ENCODE peak calls at places on chromosomes 2 and 18, in five cellular contexts. One of them, this sample, is unnamed.

GRCh38 chr2:229454934-229455631 is 184.0 kb upstream of the PID1 start:
- DNase-seq in HepG2: no peak
- DNase-seq in GM12878: no peak
- DNase-seq in H1: no peak
- DNase-seq in K562: no peak
- DNase-seq in this sample: no peak

GRCh38 chr2:214765180-214765579 is 44.3 kb downstream of the BARD1 start:
- DNase-seq in HepG2: no peak
- DNase-seq in GM12878: no peak
- DNase-seq in H1: no peak
- DNase-seq in K562: no peak
- DNase-seq in this sample: no peak

GRCh38 chr18:39414009-39414700 is 1848.6 kb upstream of the CELF4 start:
- DNase-seq in GM12878: no peak
- DNase-seq in H1: no peak
- DNase-seq in HepG2: no peak
- DNase-seq in K562: no peak
- DNase-seq in this sample: peak

GRCh38 chr2:177029501-177029900 is 183.1 kb upstream of the HNRNPA3 start:
- DNase-seq in K562: no peak
- DNase-seq in GM12878: no peak
- DNase-seq in HepG2: no peak
- DNase-seq in H1: no peak
- DNase-seq in this sample: peak

GRCh38 chr2:9896216-9896615 is 52.9 kb downstream of the TAF1B start:
- DNase-seq in H1: no peak
- DNase-seq in K562: no peak
- DNase-seq in HepG2: peak
- DNase-seq in GM12878: no peak
- DNase-seq in this sample: no peak

GRCh38 chr18:48488388-48488850 is 50.4 kb upstream of the CTIF start:
- DNase-seq in H1: no peak
- DNase-seq in K562: no peak
- DNase-seq in HepG2: peak
- DNase-seq in GM12878: no peak
- DNase-seq in this sample: peak

GRCh38 chr2:195660265-195660890 is 3.4 kb downstream of the SLC39A10 start:
- DNase-seq in H1: peak
- DNase-seq in K562: peak
- DNase-seq in GM12878: no peak
- DNase-seq in HepG2: peak
- DNase-seq in this sample: no peak

GRCh38 chr2:68925298-68925885 is 27.3 kb downstream of the GKN2 start:
- DNase-seq in K562: peak
- DNase-seq in HepG2: peak
- DNase-seq in GM12878: peak
- DNase-seq in H1: no peak
- DNase-seq in this sample: peak

GRCh38 chr2:236343400-236344161 is 79.4 kb upstream of the ASB18 start:
- DNase-seq in H1: peak
- DNase-seq in HepG2: peak
- DNase-seq in K562: peak
- DNase-seq in GM12878: peak
- DNase-seq in this sample: peak

GRCh38 chr2:187008111-187008510 is 159.1 kb upstream of the ZSWIM2 start:
- DNase-seq in K562: no peak
- DNase-seq in GM12878: no peak
- DNase-seq in HepG2: no peak
- DNase-seq in H1: no peak
- DNase-seq in this sample: no peak

GRCh38 chr18:58862404-58862803 is 2.3 kb upstream of the ZNF532 start:
- DNase-seq in H1: no peak
- DNase-seq in K562: no peak
- DNase-seq in GM12878: no peak
- DNase-seq in HepG2: no peak
- DNase-seq in this sample: no peak

GRCh38 chr18:64164883-64165282 is 16.0 kb upstream of the LINC00305 start:
- DNase-seq in H1: no peak
- DNase-seq in HepG2: no peak
- DNase-seq in GM12878: no peak
- DNase-seq in K562: no peak
- DNase-seq in this sample: no peak

GRCh38 chr2:85865539-85866164 is 23.1 kb downstream of the ST3GAL5 start:
- DNase-seq in HepG2: no peak
- DNase-seq in GM12878: peak
- DNase-seq in H1: no peak
- DNase-seq in K562: no peak
- DNase-seq in this sample: no peak

GRCh38 chr2:109066917-109067828 is 61.8 kb upstream of the SH3RF3 start:
- DNase-seq in K562: no peak
- DNase-seq in HepG2: no peak
- DNase-seq in H1: no peak
- DNase-seq in GM12878: no peak
- DNase-seq in this sample: no peak

GRCh38 chr2:137800386-137800785 is 163.9 kb upstream of the HNMT start:
- DNase-seq in H1: no peak
- DNase-seq in HepG2: no peak
- DNase-seq in K562: no peak
- DNase-seq in GM12878: no peak
- DNase-seq in this sample: no peak

GRCh38 chr2:98771771-98772521 is 41.0 kb upstream of the MGAT4A start:
- DNase-seq in K562: no peak
- DNase-seq in HepG2: no peak
- DNase-seq in H1: no peak
- DNase-seq in GM12878: no peak
- DNase-seq in this sample: no peak

GRCh38 chr2:8542381-8543064 is 139.3 kb upstream of the ID2 start:
- DNase-seq in GM12878: no peak
- DNase-seq in H1: no peak
- DNase-seq in HepG2: no peak
- DNase-seq in K562: no peak
- DNase-seq in this sample: no peak

GRCh38 chr2:102051659-102052366 is 60.1 kb downstream of the IL1R2 start:
- DNase-seq in GM12878: no peak
- DNase-seq in HepG2: no peak
- DNase-seq in H1: no peak
- DNase-seq in K562: no peak
- DNase-seq in this sample: no peak

GRCh38 chr18:621181-621580 is 24.4 kb downstream of the CLUL1 start:
- DNase-seq in K562: no peak
- DNase-seq in GM12878: no peak
- DNase-seq in H1: no peak
- DNase-seq in HepG2: no peak
- DNase-seq in this sample: no peak

GRCh38 chr2:131657895-131658768 is 130.4 kb downstream of the CCDC74A start:
- DNase-seq in H1: no peak
- DNase-seq in HepG2: no peak
- DNase-seq in K562: no peak
- DNase-seq in GM12878: no peak
- DNase-seq in this sample: no peak

GRCh38 chr2:138084206-138084605 is 119.9 kb downstream of the HNMT start:
- DNase-seq in H1: no peak
- DNase-seq in HepG2: no peak
- DNase-seq in GM12878: no peak
- DNase-seq in K562: no peak
- DNase-seq in this sample: no peak

GRCh38 chr2:53473236-53473635 is 294.4 kb upstream of the CHAC2 start:
- DNase-seq in GM12878: no peak
- DNase-seq in K562: no peak
- DNase-seq in H1: no peak
- DNase-seq in HepG2: peak
- DNase-seq in this sample: no peak

DNA sequence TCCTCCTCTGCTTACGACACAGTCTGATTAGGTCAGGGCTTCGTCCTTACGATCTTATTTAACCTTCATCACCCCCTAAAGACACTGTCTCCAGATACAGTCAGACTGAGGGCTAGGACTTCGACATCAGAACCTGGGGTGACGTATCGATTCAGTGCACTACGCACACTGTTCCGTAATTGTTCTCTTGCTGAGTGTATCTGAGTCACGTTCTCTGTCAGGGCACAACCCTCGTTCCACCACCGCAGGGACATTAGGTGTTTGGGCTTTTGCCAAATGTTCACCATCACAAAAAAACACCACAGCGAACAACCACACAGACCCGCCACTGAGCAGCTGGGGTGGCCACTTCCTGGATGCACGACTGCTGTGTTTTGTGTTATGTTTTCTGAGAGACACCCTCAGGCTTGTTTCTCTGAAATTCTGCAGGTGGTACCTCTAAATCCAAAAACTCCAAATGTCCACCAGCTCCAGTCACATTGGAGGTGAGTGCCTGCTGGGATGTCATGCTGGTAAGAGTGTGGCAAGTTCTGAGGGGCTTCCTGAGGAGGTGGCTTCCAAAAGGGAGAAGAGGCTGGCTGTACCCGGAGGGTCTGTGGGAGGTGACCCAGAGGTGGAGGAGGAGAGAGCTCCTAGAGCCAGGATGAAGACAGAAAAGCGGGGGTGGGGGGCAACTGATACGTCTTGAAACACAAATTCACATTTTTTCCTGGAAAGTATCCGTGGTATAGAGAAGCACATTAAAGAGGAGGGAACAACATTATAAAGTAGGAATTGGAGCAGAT is 66.6 kb downstream of the ADNP2 start:
- DNase-seq in GM12878: no peak
- DNase-seq in H1: no peak
- DNase-seq in K562: no peak
- DNase-seq in HepG2: no peak
- DNase-seq in this sample: no peak
- TF ChIP-seq ZNF274 in GM12878: no peak
- TF ChIP-seq ZNF274 in H1: no peak
- TF ChIP-seq ZNF274 in K562: no peak
- TF ChIP-seq ZNF274 in HepG2: no peak
- TF ChIP-seq ZNF274 in this sample: no peak

GRCh38 chr2:172169611-172170010 is 66.9 kb upstream of the DLX2 start:
- DNase-seq in HepG2: no peak
- DNase-seq in K562: no peak
- DNase-seq in GM12878: no peak
- DNase-seq in H1: no peak
- DNase-seq in this sample: no peak

GRCh38 chr2:172177581-172177980 is 74.9 kb upstream of the DLX2 start:
- DNase-seq in K562: no peak
- DNase-seq in H1: no peak
- DNase-seq in GM12878: no peak
- DNase-seq in HepG2: no peak
- DNase-seq in this sample: no peak

GRCh38 chr2:172168917-172169346 is 66.2 kb upstream of the DLX2 start:
- DNase-seq in H1: no peak
- DNase-seq in HepG2: no peak
- DNase-seq in GM12878: no peak
- DNase-seq in K562: no peak
- DNase-seq in this sample: no peak

GRCh38 chr2:172172513-172173217 is 70.0 kb upstream of the DLX2 start:
- DNase-seq in H1: peak
- DNase-seq in K562: peak
- DNase-seq in HepG2: peak
- DNase-seq in GM12878: no peak
- DNase-seq in this sample: peak

DNA sequence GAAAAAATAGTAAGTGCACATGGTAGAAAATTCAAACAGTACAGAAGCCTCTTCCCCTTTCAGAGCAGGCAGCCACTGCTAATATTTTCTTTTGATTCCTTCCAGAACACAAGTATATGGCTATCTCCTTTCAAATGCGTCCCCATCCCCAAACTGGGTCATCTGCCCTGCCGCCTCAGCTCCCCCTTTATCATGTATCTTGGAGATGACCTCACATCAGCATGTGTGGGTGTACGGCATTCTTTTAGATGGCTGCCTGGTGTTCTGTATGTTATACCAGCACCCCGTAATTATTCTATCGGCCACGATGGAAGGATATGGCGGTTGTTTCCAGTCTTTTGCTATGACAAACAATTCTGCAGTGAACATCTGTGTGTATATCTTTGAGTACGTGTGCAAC is 70.6 kb upstream of the DLX2 start:
- DNase-seq in GM12878: no peak
- DNase-seq in HepG2: no peak
- DNase-seq in H1: no peak
- DNase-seq in K562: no peak
- DNase-seq in this sample: no peak
- TF ChIP-seq SIN3A in GM12878: no peak
- TF ChIP-seq SIN3A in HepG2: no peak
- TF ChIP-seq SIN3A in H1: no peak
- TF ChIP-seq SIN3A in K562: no peak
- TF ChIP-seq SIN3A in this sample: no peak

GRCh38 chr18:73758446-73758845 is 389.2 kb downstream of the FBXO15 start:
- DNase-seq in K562: no peak
- DNase-seq in GM12878: no peak
- DNase-seq in H1: no peak
- DNase-seq in HepG2: no peak
- DNase-seq in this sample: no peak

GRCh38 chr18:73752546-73752945 is 395.1 kb downstream of the FBXO15 start:
- DNase-seq in K562: no peak
- DNase-seq in HepG2: no peak
- DNase-seq in GM12878: no peak
- DNase-seq in H1: no peak
- DNase-seq in this sample: no peak

GRCh38 chr18:73752965-73753364 is 394.7 kb downstream of the FBXO15 start:
- DNase-seq in GM12878: no peak
- DNase-seq in HepG2: no peak
- DNase-seq in H1: no peak
- DNase-seq in K562: no peak
- DNase-seq in this sample: no peak

GRCh38 chr18:73756256-73757091 is 391.2 kb downstream of the FBXO15 start:
- DNase-seq in GM12878: no peak
- DNase-seq in HepG2: no peak
- DNase-seq in H1: no peak
- DNase-seq in K562: no peak
- DNase-seq in this sample: no peak
- TF ChIP-seq ZNF274 in GM12878: no peak
- TF ChIP-seq ZNF274 in HepG2: no peak
- TF ChIP-seq ZNF274 in H1: no peak
- TF ChIP-seq ZNF274 in K562: no peak
- TF ChIP-seq ZNF274 in this sample: no peak

GRCh38 chr2:207768168-207768890 is 1.4 kb downstream of the FZD5 start:
- DNase-seq in GM12878: no peak
- DNase-seq in HepG2: peak
- DNase-seq in K562: no peak
- DNase-seq in H1: peak
- DNase-seq in this sample: no peak
- TF ChIP-seq SIN3A in GM12878: no peak
- TF ChIP-seq SIN3A in HepG2: peak
- TF ChIP-seq SIN3A in K562: no peak
- TF ChIP-seq SIN3A in H1: no peak
- TF ChIP-seq SIN3A in this sample: no peak